ENCODE peak calls at places on chromosomes 12 and 14, in five cellular contexts. X is uterus, P is HepG2, C is lung, J is pancreas. H is an unnamed sample.

GRCh38 chr14:102579696-102580551 is 12.5 kb upstream of the RCOR1 start:
- DNase-seq in X (peak), P (no peak), C (no peak), J (no peak), H (peak)

GRCh38 chr12:70077441-70077840 is 165.8 kb upstream of the CNOT2 start:
- DNase-seq in X (no peak), P (no peak), C (no peak), J (no peak), H (no peak)

GRCh38 chr12:67534671-67535070 is 113.9 kb upstream of the DYRK2 start:
- DNase-seq in X (peak), P (no peak), C (no peak), J (no peak), H (peak)

GRCh38 chr12:110661337-110661972 is 27.5 kb downstream of the HVCN1 start:
- DNase-seq in X (no peak), P (no peak), C (peak), J (no peak), H (no peak)

GRCh38 chr12:57165741-57166140 is 18.3 kb upstream of the LRP1-AS start:
- DNase-seq in X (no peak), P (no peak), C (no peak), J (no peak), H (no peak)

GRCh38 chr14:80003138-80003537 is 208.2 kb downstream of the DIO2 start:
- DNase-seq in X (no peak), P (peak), C (no peak), J (no peak), H (peak)

GRCh38 chr12:517538-517937 is 57.8 kb downstream of the B4GALNT3 start:
- DNase-seq in X (no peak), P (no peak), C (no peak), J (no peak), H (no peak)

GRCh38 chr14:29710015-29710414 is 217.6 kb downstream of the PRKD1 start:
- DNase-seq in X (no peak), P (no peak), C (no peak), J (no peak), H (no peak)

GRCh38 chr14:30874120-30874998 is at the start of gene COCH:
- DNase-seq in X (no peak), P (peak), C (no peak), J (peak), H (no peak)

GRCh38 chr12:82705774-82706173 is 19.1 kb downstream of the TMTC2 start:
- DNase-seq in X (no peak), P (no peak), C (no peak), J (no peak), H (no peak)

GRCh38 chr12:45050331-45050750 is 558 bp downstream of the DBX2 start:
- DNase-seq in X (no peak), P (no peak), C (no peak), J (no peak), H (no peak)

GRCh38 chr12:108744021-108744897 is 12.9 kb upstream of the CORO1C start:
- DNase-seq in X (peak), P (no peak), C (no peak), J (no peak), H (no peak)

GRCh38 chr14:35222324-35222723 is 69.9 kb upstream of the PSMA6 start:
- DNase-seq in X (no peak), P (no peak), C (no peak), J (no peak), H (no peak)

DNA sequence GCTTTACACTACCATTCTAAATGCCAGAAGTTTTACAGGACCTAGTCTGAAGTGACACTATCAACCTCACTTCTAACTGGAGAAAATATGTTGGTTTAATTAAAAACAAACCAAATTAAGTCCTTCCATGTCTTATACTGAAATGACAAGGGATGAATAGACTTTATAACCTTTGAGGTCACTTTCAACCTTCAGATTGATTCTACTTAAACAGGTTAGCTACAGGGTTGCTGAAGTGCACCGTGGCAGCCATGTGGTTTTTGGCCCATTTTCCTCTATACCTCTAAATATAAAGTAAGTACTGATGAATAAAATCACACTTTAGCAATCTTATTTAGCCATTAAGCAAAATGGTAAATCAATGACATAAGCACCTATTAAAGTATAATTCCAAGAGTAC is 3.9 kb downstream of the SLC38A2 start:
- DNase-seq in X (no peak), P (no peak), C (no peak), J (no peak), H (no peak)
- H3K4me3 ChIP-seq in X (peak), P (peak), C (no peak), J (peak), H (peak)

GRCh38 chr14:89681086-89682018 is 264.3 kb upstream of the FOXN3 start:
- DNase-seq in X (no peak), P (no peak), C (no peak), J (no peak), H (no peak)
- H3K4me3 ChIP-seq in X (no peak), P (no peak), C (no peak), J (no peak), H (no peak)

DNA sequence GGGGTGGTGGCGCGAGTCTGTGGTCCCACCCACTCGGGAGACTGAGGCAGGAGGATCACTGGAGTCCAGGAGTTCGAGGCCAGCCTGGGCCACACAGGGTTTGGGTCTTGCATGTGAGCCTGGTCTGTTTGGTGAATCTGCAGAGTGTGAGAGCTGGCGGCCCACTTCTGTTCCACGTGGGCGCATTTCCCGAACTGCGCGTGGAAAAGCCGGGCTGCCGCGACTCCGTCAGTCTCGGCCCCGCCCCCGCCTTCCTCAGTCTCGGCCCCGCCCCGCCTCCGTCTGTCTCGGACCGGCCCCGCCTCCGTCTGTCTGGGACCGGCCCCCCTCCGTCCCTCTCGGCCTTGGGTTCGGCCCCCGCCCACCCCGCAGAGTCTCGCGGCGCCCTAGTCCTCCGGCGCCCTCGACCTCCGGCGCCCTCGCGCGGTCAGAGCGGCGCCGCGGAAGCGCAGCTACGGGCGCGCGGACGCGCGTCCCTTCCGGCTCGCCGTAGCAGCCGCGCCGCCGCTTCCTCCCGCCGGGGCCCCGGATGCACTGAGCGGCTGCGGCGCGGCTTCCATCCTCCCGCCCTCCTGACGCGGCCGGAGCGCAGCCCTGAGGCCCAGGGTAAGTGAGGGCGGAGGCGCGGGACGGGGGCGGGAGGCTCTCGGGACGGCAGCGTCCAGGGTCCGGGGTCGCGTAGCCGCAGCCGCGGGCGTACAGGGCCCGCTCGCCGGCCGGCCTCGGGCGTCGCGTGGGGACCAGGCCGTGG is at the start of gene EP400:
- DNase-seq in X (peak), P (peak), C (peak), J (peak), H (peak)
- H3K4me3 ChIP-seq in X (peak), P (peak), C (peak), J (peak), H (peak)

GRCh38 chr14:73462078-73462715 is 3.9 kb upstream of the NUMB start:
- DNase-seq in X (peak), P (peak), C (peak), J (peak), H (no peak)
- H3K4me3 ChIP-seq in X (no peak), P (peak), C (no peak), J (peak), H (no peak)

GRCh38 chr12:93682846-93683261 is 5.7 kb downstream of the CRADD start:
- DNase-seq in X (peak), P (peak), C (no peak), J (no peak), H (no peak)

GRCh38 chr12:93679308-93679933 is 2.2 kb downstream of the CRADD start:
- DNase-seq in X (no peak), P (no peak), C (no peak), J (no peak), H (no peak)

GRCh38 chr12:93677195-93678064 is at the start of gene CRADD:
- DNase-seq in X (peak), P (peak), C (peak), J (peak), H (peak)

GRCh38 chr12:93676408-93677194 is 574 bp upstream of the CRADD start:
- DNase-seq in X (no peak), P (no peak), C (no peak), J (no peak), H (no peak)

GRCh38 chr12:93678779-93679178 is 1.6 kb downstream of the CRADD start:
- DNase-seq in X (no peak), P (no peak), C (no peak), J (no peak), H (no peak)
- H3K4me3 ChIP-seq in X (no peak), P (no peak), C (no peak), J (no peak), H (no peak)

GRCh38 chr14:100063314-100063941 is 1.8 kb upstream of the EVL start:
- DNase-seq in X (no peak), P (no peak), C (no peak), J (no peak), H (no peak)
- H3K4me3 ChIP-seq in X (no peak), P (no peak), C (no peak), J (no peak), H (no peak)

DNA sequence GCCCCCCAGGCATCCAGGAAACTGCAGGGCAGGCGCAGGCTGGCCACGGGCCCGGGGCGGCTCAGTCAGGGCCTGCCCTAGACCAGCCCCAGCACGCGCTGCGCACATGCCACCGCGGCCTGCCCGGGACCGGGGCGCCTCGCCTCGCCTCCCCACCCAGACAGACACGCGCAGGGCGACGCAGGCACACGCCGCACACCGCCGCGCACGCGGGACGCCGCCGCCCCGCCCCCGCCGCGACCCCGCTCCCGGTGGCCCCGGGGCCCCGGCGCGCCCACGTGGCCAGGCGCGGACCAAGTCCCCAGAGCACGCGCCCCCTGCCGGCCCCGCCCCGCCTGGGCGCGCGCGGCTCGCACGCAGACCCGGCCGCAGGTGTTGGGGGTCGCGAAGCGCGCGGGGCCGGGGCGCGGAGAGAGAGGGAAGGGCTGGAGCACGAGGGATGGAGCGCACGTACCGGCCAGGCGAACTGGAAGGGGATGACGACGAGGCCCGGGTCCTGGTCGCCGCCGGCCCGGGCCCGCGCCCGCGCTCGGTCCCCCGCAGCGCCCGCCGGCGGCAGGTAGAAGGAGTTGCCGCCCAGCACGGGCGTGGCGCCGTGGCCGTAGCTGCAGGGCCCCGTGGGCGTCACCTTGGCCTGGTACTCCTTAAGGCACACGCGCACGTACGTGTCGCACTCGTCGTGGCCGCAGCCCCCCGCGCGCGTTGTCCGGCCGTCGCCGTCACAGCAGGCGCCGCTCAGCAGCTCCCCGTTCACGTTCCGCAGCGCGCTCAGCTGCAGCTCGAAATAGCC is 1.1 kb downstream of the JAG2 start:
- DNase-seq in X (no peak), P (no peak), C (no peak), J (peak), H (no peak)
- H3K4me3 ChIP-seq in X (peak), P (no peak), C (peak), J (peak), H (no peak)

H was measured in HFF-Myc.